ENCODE peak calls at places on chromosomes 16 and 17, in ten cellular contexts. One of them, this sample, is unnamed.

GRCh38 chr16:54519161-54519685 is 232.6 kb upstream of the IRX3 start:
- DNase-seq in left ventricle myocardium inferior: no peak
- DNase-seq in ascending aorta: no peak
- DNase-seq in uterus: no peak
- DNase-seq in colonic mucosa: no peak
- DNase-seq in A673: no peak
- DNase-seq in effector memory CD4-positive, alpha-beta T cell: no peak
- DNase-seq in body of pancreas: no peak
- DNase-seq in GM23248: no peak
- DNase-seq in dorsolateral prefrontal cortex: no peak
- DNase-seq in this sample: no peak

GRCh38 chr17:61736438-61736837 is 126.9 kb downstream of the BRIP1 start:
- DNase-seq in left ventricle myocardium inferior: no peak
- DNase-seq in ascending aorta: no peak
- DNase-seq in uterus: no peak
- DNase-seq in colonic mucosa: no peak
- DNase-seq in A673: no peak
- DNase-seq in effector memory CD4-positive, alpha-beta T cell: no peak
- DNase-seq in body of pancreas: no peak
- DNase-seq in GM23248: no peak
- DNase-seq in dorsolateral prefrontal cortex: no peak
- DNase-seq in this sample: no peak

GRCh38 chr17:49571764-49572163 is 3.9 kb upstream of the NXPH3 start:
- DNase-seq in left ventricle myocardium inferior: no peak
- DNase-seq in ascending aorta: no peak
- DNase-seq in uterus: no peak
- DNase-seq in colonic mucosa: no peak
- DNase-seq in A673: no peak
- DNase-seq in effector memory CD4-positive, alpha-beta T cell: no peak
- DNase-seq in body of pancreas: no peak
- DNase-seq in GM23248: no peak
- DNase-seq in dorsolateral prefrontal cortex: no peak
- DNase-seq in this sample: no peak

GRCh38 chr16:88456356-88457292 is 3.5 kb downstream of the ZFPM1 start:
- DNase-seq in left ventricle myocardium inferior: no peak
- DNase-seq in ascending aorta: no peak
- DNase-seq in uterus: no peak
- DNase-seq in colonic mucosa: no peak
- DNase-seq in A673: no peak
- DNase-seq in effector memory CD4-positive, alpha-beta T cell: peak; percentile 31
- DNase-seq in body of pancreas: peak; percentile 62
- DNase-seq in GM23248: no peak
- DNase-seq in dorsolateral prefrontal cortex: no peak
- DNase-seq in this sample: peak; percentile 86

GRCh38 chr17:83095016-83095415 is 15.6 kb downstream of the METRNL start:
- DNase-seq in left ventricle myocardium inferior: no peak
- DNase-seq in ascending aorta: no peak
- DNase-seq in uterus: no peak
- DNase-seq in colonic mucosa: no peak
- DNase-seq in A673: no peak
- DNase-seq in effector memory CD4-positive, alpha-beta T cell: no peak
- DNase-seq in body of pancreas: no peak
- DNase-seq in GM23248: no peak
- DNase-seq in dorsolateral prefrontal cortex: no peak
- DNase-seq in this sample: no peak

GRCh38 chr16:68790130-68790761 is 53.1 kb upstream of the TANGO6 start:
- DNase-seq in left ventricle myocardium inferior: no peak
- DNase-seq in ascending aorta: no peak
- DNase-seq in uterus: peak; percentile 24
- DNase-seq in colonic mucosa: no peak
- DNase-seq in A673: no peak
- DNase-seq in effector memory CD4-positive, alpha-beta T cell: no peak
- DNase-seq in body of pancreas: peak; percentile 60
- DNase-seq in GM23248: peak; percentile 78
- DNase-seq in dorsolateral prefrontal cortex: no peak
- DNase-seq in this sample: no peak

GRCh38 chr17:1019451-1019850 is 22.5 kb downstream of the TIMM22 start:
- DNase-seq in left ventricle myocardium inferior: peak; percentile 59
- DNase-seq in ascending aorta: peak; percentile 37
- DNase-seq in uterus: no peak
- DNase-seq in colonic mucosa: no peak
- DNase-seq in A673: no peak
- DNase-seq in effector memory CD4-positive, alpha-beta T cell: no peak
- DNase-seq in body of pancreas: no peak
- DNase-seq in GM23248: no peak
- DNase-seq in dorsolateral prefrontal cortex: no peak
- DNase-seq in this sample: no peak

GRCh38 chr17:39919087-39919683 is 750 bp upstream of the GSDMB start:
- DNase-seq in left ventricle myocardium inferior: no peak
- DNase-seq in ascending aorta: no peak
- DNase-seq in uterus: no peak
- DNase-seq in colonic mucosa: peak; percentile 32
- DNase-seq in A673: no peak
- DNase-seq in effector memory CD4-positive, alpha-beta T cell: no peak
- DNase-seq in body of pancreas: no peak
- DNase-seq in GM23248: no peak
- DNase-seq in dorsolateral prefrontal cortex: no peak
- DNase-seq in this sample: no peak

DNA sequence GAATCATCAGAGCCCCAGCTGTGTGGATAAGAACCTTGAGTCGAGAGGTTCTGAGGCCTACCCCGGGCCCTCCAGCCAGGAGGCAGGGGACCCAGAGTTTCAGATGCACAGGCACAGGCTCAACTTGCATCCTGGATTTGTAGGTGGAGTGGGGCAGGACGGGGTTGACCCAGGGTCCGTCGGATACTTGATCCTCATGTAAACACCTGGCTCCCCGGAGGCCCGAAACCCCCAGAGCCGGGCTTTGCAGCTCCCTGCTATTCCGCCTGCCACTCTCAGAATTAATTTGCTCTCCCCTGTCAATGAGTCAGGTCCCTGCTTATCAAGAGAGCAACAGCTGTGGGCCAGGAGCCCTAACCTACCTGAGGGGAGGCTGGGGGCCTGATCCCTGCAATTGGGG is 27.7 kb upstream of the SPPL2C start:
- DNase-seq in left ventricle myocardium inferior: no peak
- DNase-seq in ascending aorta: no peak
- DNase-seq in uterus: no peak
- DNase-seq in colonic mucosa: no peak
- DNase-seq in A673: no peak
- DNase-seq in effector memory CD4-positive, alpha-beta T cell: no peak
- DNase-seq in body of pancreas: no peak
- DNase-seq in GM23248: no peak
- DNase-seq in dorsolateral prefrontal cortex: no peak
- DNase-seq in this sample: no peak
- H3K27me3 ChIP-seq in left ventricle myocardium inferior: peaks cover 31% of the 10 kb centered on the region
- H3K27me3 ChIP-seq in ascending aorta: no peaks in the 10 kb centered on the region
- H3K27me3 ChIP-seq in uterus: no peaks in the 10 kb centered on the region
- H3K27me3 ChIP-seq in colonic mucosa: no peaks in the 10 kb centered on the region
- H3K27me3 ChIP-seq in A673: no peaks in the 10 kb centered on the region
- H3K27me3 ChIP-seq in effector memory CD4-positive, alpha-beta T cell: no peaks in the 10 kb centered on the region
- H3K27me3 ChIP-seq in body of pancreas: no peaks in the 10 kb centered on the region
- H3K27me3 ChIP-seq in GM23248: no peaks in the 10 kb centered on the region
- H3K27me3 ChIP-seq in dorsolateral prefrontal cortex: no peaks in the 10 kb centered on the region
- H3K27me3 ChIP-seq in this sample: no peaks in the 10 kb centered on the region

GRCh38 chr17:80191192-80191591 is 21.4 kb downstream of the CARD14 start:
- DNase-seq in left ventricle myocardium inferior: no peak
- DNase-seq in ascending aorta: no peak
- DNase-seq in uterus: no peak
- DNase-seq in colonic mucosa: no peak
- DNase-seq in A673: no peak
- DNase-seq in effector memory CD4-positive, alpha-beta T cell: no peak
- DNase-seq in body of pancreas: no peak
- DNase-seq in GM23248: no peak
- DNase-seq in dorsolateral prefrontal cortex: no peak
- DNase-seq in this sample: no peak

GRCh38 chr17:80190716-80191115 is 20.9 kb downstream of the CARD14 start:
- DNase-seq in left ventricle myocardium inferior: no peak
- DNase-seq in ascending aorta: no peak
- DNase-seq in uterus: no peak
- DNase-seq in colonic mucosa: no peak
- DNase-seq in A673: no peak
- DNase-seq in effector memory CD4-positive, alpha-beta T cell: no peak
- DNase-seq in body of pancreas: no peak
- DNase-seq in GM23248: no peak
- DNase-seq in dorsolateral prefrontal cortex: no peak
- DNase-seq in this sample: no peak

GRCh38 chr17:80191720-80192265 is 22.0 kb downstream of the CARD14 start:
- DNase-seq in left ventricle myocardium inferior: no peak
- DNase-seq in ascending aorta: no peak
- DNase-seq in uterus: no peak
- DNase-seq in colonic mucosa: no peak
- DNase-seq in A673: no peak
- DNase-seq in effector memory CD4-positive, alpha-beta T cell: no peak
- DNase-seq in body of pancreas: no peak
- DNase-seq in GM23248: no peak
- DNase-seq in dorsolateral prefrontal cortex: no peak
- DNase-seq in this sample: no peak

GRCh38 chr17:80189611-80190010 is 19.8 kb downstream of the CARD14 start:
- DNase-seq in left ventricle myocardium inferior: no peak
- DNase-seq in ascending aorta: no peak
- DNase-seq in uterus: no peak
- DNase-seq in colonic mucosa: no peak
- DNase-seq in A673: no peak
- DNase-seq in effector memory CD4-positive, alpha-beta T cell: no peak
- DNase-seq in body of pancreas: no peak
- DNase-seq in GM23248: no peak
- DNase-seq in dorsolateral prefrontal cortex: no peak
- DNase-seq in this sample: no peak

DNA sequence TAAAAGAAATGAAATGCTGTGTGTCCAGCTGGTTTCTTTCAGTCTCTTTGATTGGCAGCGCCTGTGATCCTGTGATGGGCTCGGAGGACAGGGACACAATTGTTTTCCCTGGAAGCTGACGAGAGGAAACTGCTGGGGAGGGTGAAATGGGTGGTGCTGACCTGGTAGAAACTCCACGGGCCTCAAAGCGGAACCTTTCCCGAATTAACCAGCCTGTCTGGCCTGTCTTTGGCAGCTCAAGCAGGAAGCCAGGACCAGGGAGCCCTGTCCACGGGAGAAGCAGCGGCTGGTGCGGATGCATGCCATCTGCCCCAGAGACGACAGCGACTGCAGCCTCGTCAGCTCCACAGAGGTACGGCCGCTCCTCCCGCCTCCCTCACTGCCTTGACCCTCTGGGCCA is 22.4 kb downstream of the CARD14 start:
- DNase-seq in left ventricle myocardium inferior: no peak
- DNase-seq in ascending aorta: no peak
- DNase-seq in uterus: no peak
- DNase-seq in colonic mucosa: no peak
- DNase-seq in A673: no peak
- DNase-seq in effector memory CD4-positive, alpha-beta T cell: no peak
- DNase-seq in body of pancreas: peak; percentile 28
- DNase-seq in GM23248: no peak
- DNase-seq in dorsolateral prefrontal cortex: peak; percentile 56
- DNase-seq in this sample: no peak
- H3K27me3 ChIP-seq in left ventricle myocardium inferior: peaks cover 35% of the 10 kb centered on the region
- H3K27me3 ChIP-seq in ascending aorta: no peaks in the 10 kb centered on the region
- H3K27me3 ChIP-seq in uterus: no peaks in the 10 kb centered on the region
- H3K27me3 ChIP-seq in colonic mucosa: no peaks in the 10 kb centered on the region
- H3K27me3 ChIP-seq in A673: no peaks in the 10 kb centered on the region
- H3K27me3 ChIP-seq in effector memory CD4-positive, alpha-beta T cell: no peaks in the 10 kb centered on the region
- H3K27me3 ChIP-seq in body of pancreas: no peaks in the 10 kb centered on the region
- H3K27me3 ChIP-seq in GM23248: no peaks in the 10 kb centered on the region
- H3K27me3 ChIP-seq in dorsolateral prefrontal cortex: no peaks in the 10 kb centered on the region
- H3K27me3 ChIP-seq in this sample: no peaks in the 10 kb centered on the region

GRCh38 chr17:4897785-4898184 is 1.6 kb upstream of the C17orf107 start:
- DNase-seq in left ventricle myocardium inferior: no peak
- DNase-seq in ascending aorta: no peak
- DNase-seq in uterus: no peak
- DNase-seq in colonic mucosa: no peak
- DNase-seq in A673: no peak
- DNase-seq in effector memory CD4-positive, alpha-beta T cell: no peak
- DNase-seq in body of pancreas: no peak
- DNase-seq in GM23248: no peak
- DNase-seq in dorsolateral prefrontal cortex: no peak
- DNase-seq in this sample: no peak

GRCh38 chr17:4898351-4898750 is 985 bp upstream of the C17orf107 start:
- DNase-seq in left ventricle myocardium inferior: no peak
- DNase-seq in ascending aorta: no peak
- DNase-seq in uterus: no peak
- DNase-seq in colonic mucosa: no peak
- DNase-seq in A673: no peak
- DNase-seq in effector memory CD4-positive, alpha-beta T cell: no peak
- DNase-seq in body of pancreas: peak; percentile 63
- DNase-seq in GM23248: no peak
- DNase-seq in dorsolateral prefrontal cortex: no peak
- DNase-seq in this sample: no peak

GRCh38 chr17:4896332-4897197 is 2.8 kb upstream of the C17orf107 start:
- DNase-seq in left ventricle myocardium inferior: no peak
- DNase-seq in ascending aorta: no peak
- DNase-seq in uterus: no peak
- DNase-seq in colonic mucosa: no peak
- DNase-seq in A673: no peak
- DNase-seq in effector memory CD4-positive, alpha-beta T cell: no peak
- DNase-seq in body of pancreas: no peak
- DNase-seq in GM23248: no peak
- DNase-seq in dorsolateral prefrontal cortex: no peak
- DNase-seq in this sample: no peak

GRCh38 chr17:4895676-4896331 is 3.5 kb upstream of the C17orf107 start:
- DNase-seq in left ventricle myocardium inferior: no peak
- DNase-seq in ascending aorta: no peak
- DNase-seq in uterus: no peak
- DNase-seq in colonic mucosa: no peak
- DNase-seq in A673: peak; percentile 37
- DNase-seq in effector memory CD4-positive, alpha-beta T cell: no peak
- DNase-seq in body of pancreas: no peak
- DNase-seq in GM23248: no peak
- DNase-seq in dorsolateral prefrontal cortex: no peak
- DNase-seq in this sample: no peak

DNA sequence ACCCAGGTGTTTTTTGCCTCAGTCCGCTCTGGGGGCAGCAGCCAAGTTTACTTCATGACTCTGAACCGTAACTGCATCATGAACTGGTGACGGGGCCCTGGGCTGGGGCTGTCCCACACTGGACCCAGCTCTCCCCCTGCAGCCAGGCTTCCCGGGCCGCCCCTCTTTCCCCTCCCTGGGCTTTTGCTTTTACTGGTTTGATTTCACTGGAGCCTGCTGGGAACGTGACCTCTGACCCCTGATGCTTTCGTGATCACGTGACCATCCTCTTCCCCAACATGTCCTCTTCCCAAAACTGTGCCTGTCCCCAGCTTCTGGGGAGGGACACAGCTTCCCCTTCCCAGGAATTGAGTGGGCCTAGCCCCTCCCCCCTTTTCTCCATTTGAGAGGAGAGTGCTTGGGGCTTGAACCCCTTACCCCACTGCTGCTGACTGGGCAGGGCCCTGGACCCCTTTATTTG is 2.1 kb upstream of the C17orf107 start:
- DNase-seq in left ventricle myocardium inferior: no peak
- DNase-seq in ascending aorta: no peak
- DNase-seq in uterus: no peak
- DNase-seq in colonic mucosa: no peak
- DNase-seq in A673: no peak
- DNase-seq in effector memory CD4-positive, alpha-beta T cell: no peak
- DNase-seq in body of pancreas: no peak
- DNase-seq in GM23248: no peak
- DNase-seq in dorsolateral prefrontal cortex: no peak
- DNase-seq in this sample: no peak
- H3K27me3 ChIP-seq in left ventricle myocardium inferior: peaks cover 35% of the 10 kb centered on the region
- H3K27me3 ChIP-seq in ascending aorta: peaks cover 7% of the 10 kb centered on the region
- H3K27me3 ChIP-seq in uterus: peaks cover 4% of the 10 kb centered on the region
- H3K27me3 ChIP-seq in colonic mucosa: peaks cover 3% of the 10 kb centered on the region
- H3K27me3 ChIP-seq in A673: no peaks in the 10 kb centered on the region
- H3K27me3 ChIP-seq in effector memory CD4-positive, alpha-beta T cell: no peaks in the 10 kb centered on the region
- H3K27me3 ChIP-seq in body of pancreas: no peaks in the 10 kb centered on the region
- H3K27me3 ChIP-seq in GM23248: no peaks in the 10 kb centered on the region
- H3K27me3 ChIP-seq in dorsolateral prefrontal cortex: no peaks in the 10 kb centered on the region
- H3K27me3 ChIP-seq in this sample: no peaks in the 10 kb centered on the region

GRCh38 chr17:18132711-18133110 is 24.2 kb downstream of the MYO15A start:
- DNase-seq in left ventricle myocardium inferior: no peak
- DNase-seq in ascending aorta: no peak
- DNase-seq in uterus: no peak
- DNase-seq in colonic mucosa: no peak
- DNase-seq in A673: no peak
- DNase-seq in effector memory CD4-positive, alpha-beta T cell: no peak
- DNase-seq in body of pancreas: no peak
- DNase-seq in GM23248: no peak
- DNase-seq in dorsolateral prefrontal cortex: no peak
- DNase-seq in this sample: no peak
- H3K27me3 ChIP-seq in left ventricle myocardium inferior: peaks cover 7% of the 10 kb centered on the region
- H3K27me3 ChIP-seq in ascending aorta: no peaks in the 10 kb centered on the region
- H3K27me3 ChIP-seq in uterus: no peaks in the 10 kb centered on the region
- H3K27me3 ChIP-seq in colonic mucosa: no peaks in the 10 kb centered on the region
- H3K27me3 ChIP-seq in A673: no peaks in the 10 kb centered on the region
- H3K27me3 ChIP-seq in effector memory CD4-positive, alpha-beta T cell: no peaks in the 10 kb centered on the region
- H3K27me3 ChIP-seq in body of pancreas: no peaks in the 10 kb centered on the region
- H3K27me3 ChIP-seq in GM23248: no peaks in the 10 kb centered on the region
- H3K27me3 ChIP-seq in dorsolateral prefrontal cortex: no peaks in the 10 kb centered on the region
- H3K27me3 ChIP-seq in this sample: no peaks in the 10 kb centered on the region